ENCODE peak calls at places on chromosomes 16 and 17, in five cellular contexts. S, C, A, Z and F are unnamed samples.

GRCh38 chr17:31568140-31568938 is 176.9 kb downstream of the RAB11FIP4 start:
- DNase-seq in S (no peak), A (peak), Z (no peak), C (no peak), F (no peak)

GRCh38 chr17:61528171-61528570 is 62.8 kb downstream of the NACA2 start:
- DNase-seq in S (no peak), A (no peak), Z (no peak), C (no peak), F (no peak)

GRCh38 chr16:65414284-65414984 is 292.6 kb upstream of the CDH11 start:
- DNase-seq in C (no peak), Z (no peak), S (no peak), A (no peak), F (no peak)

GRCh38 chr16:46908540-46909372 is 24.6 kb downstream of the GPT2 start:
- DNase-seq in S (peak), Z (peak), C (peak), A (no peak), F (no peak)

GRCh38 chr17:73166731-73167581 is 2.1 kb downstream of the SSTR2 start:
- DNase-seq in C (no peak), Z (no peak), S (no peak), A (no peak), F (no peak)

GRCh38 chr17:42992872-42993271 is 5.3 kb upstream of the RPL27 start:
- DNase-seq in C (no peak), S (no peak), A (no peak), Z (no peak), F (no peak)

GRCh38 chr17:491086-492014 is 138.7 kb upstream of the RPH3AL start:
- DNase-seq in Z (peak), C (peak), S (peak), A (no peak), F (no peak)

GRCh38 chr16:64211306-64211705 is 910.6 kb downstream of the CDH11 start:
- DNase-seq in A (no peak), Z (no peak), C (no peak), S (no peak), F (no peak)

GRCh38 chr16:23564964-23565363 is 7.4 kb downstream of the UBFD1 start:
- DNase-seq in A (no peak), C (no peak), Z (no peak), S (no peak), F (no peak)

GRCh38 chr17:73600103-73600871 is 44.0 kb downstream of the SDK2 start:
- DNase-seq in C (no peak), S (no peak), A (no peak), Z (no peak), F (no peak)

GRCh38 chr17:7177210-7177953 is 1.8 kb downstream of the ASGR1 start:
- DNase-seq in C (peak), Z (peak), A (peak), S (peak), F (peak)

GRCh38 chr16:69890114-69890890 is 60.8 kb upstream of the CLEC18A start:
- DNase-seq in A (no peak), S (peak), Z (no peak), C (peak), F (no peak)

GRCh38 chr17:64149196-64149595 is 19.3 kb upstream of the ERN1 start:
- DNase-seq in C (no peak), Z (no peak), A (no peak), S (no peak), F (no peak)

GRCh38 chr16:17423195-17423594 is 47.6 kb downstream of the XYLT1 start:
- DNase-seq in S (no peak), A (no peak), Z (no peak), C (no peak), F (peak)

GRCh38 chr16:53768167-53768566 is 64.2 kb downstream of the FTO start:
- DNase-seq in Z (no peak), C (no peak), A (no peak), S (no peak), F (no peak)

GRCh38 chr17:67637901-67638641 is 79.7 kb upstream of the NOL11 start:
- DNase-seq in Z (no peak), A (no peak), C (no peak), S (no peak), F (no peak)

GRCh38 chr16:51151435-51151950 is 423 bp upstream of the SALL1 start:
- DNase-seq in A (peak), S (peak), C (peak), Z (peak), F (no peak)

GRCh38 chr17:48641541-48642058 is 15.4 kb upstream of the HOXB9 start:
- DNase-seq in Z (no peak), S (no peak), A (no peak), C (no peak), F (no peak)

GRCh38 chr16:52812945-52813556 is 239.6 kb downstream of the CHD9NB start:
- DNase-seq in A (no peak), S (no peak), C (no peak), Z (peak), F (no peak)

GRCh38 chr17:62626719-62627218 is 701 bp upstream of the MRC2 start:
- DNase-seq in S (peak), Z (peak), C (peak), A (no peak), F (no peak)

GRCh38 chr16:78926723-78927200 is 673.8 kb downstream of the MAF start:
- DNase-seq in C (no peak), A (no peak), S (no peak), Z (no peak), F (no peak)

GRCh38 chr16:78919852-78920251 is 680.7 kb downstream of the MAF start:
- DNase-seq in A (no peak), S (no peak), Z (no peak), C (no peak), F (no peak)

GRCh38 chr16:78929798-78930197 is 670.7 kb downstream of the MAF start:
- DNase-seq in S (no peak), A (no peak), Z (no peak), C (no peak), F (no peak)

GRCh38 chr16:78930561-78930960 is 670.0 kb downstream of the MAF start:
- DNase-seq in Z (no peak), S (no peak), A (no peak), C (no peak), F (no peak)

DNA sequence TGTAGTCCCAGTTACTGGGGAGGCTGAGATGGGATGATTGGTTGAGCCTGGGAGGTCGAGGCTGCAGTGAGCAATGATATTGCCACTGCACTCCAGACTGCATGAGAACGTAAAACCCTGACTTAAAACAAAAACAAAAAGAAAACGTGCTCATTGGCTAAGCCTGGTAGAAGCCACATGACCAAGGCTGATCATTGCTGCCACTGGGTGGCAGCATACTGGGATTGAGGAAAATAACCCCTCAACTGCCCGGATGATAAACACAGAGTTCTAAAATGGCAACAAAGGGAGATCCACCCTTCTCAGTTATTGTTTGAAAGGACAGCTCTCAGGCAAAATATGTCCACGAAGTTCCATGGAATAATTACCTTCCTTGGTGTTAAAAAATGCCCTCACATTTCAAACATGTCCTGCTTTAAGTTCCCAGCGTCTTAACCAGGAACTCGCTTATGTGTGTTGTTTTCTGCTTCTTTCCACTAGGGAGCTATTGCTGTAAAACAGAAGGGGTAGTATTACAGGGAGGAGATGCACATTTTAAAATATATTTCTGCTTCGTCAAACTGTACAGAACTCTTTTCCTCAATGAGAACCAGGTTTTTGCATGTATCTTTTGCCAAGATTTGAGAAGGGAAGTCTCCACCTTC is 675.3 kb downstream of the MAF start:
- DNase-seq in S (no peak), A (peak), C (peak), Z (peak), F (no peak)
- TF ChIP-seq CTCF in S (peak), A (peak), C (peak), Z (peak), F (peak)

GRCh38 chr17:59367657-59368045 is 36.2 kb downstream of the YPEL2 start:
- DNase-seq in Z (no peak), A (no peak), C (no peak), S (no peak), F (no peak)

GRCh38 chr17:59365383-59365981 is 34.0 kb downstream of the YPEL2 start:
- DNase-seq in C (peak), A (no peak), S (no peak), Z (no peak), F (no peak)

GRCh38 chr17:59366773-59367656 is 35.6 kb downstream of the YPEL2 start:
- DNase-seq in C (no peak), S (no peak), A (peak), Z (no peak), F (no peak)

GRCh38 chr17:59368218-59368857 is 36.9 kb downstream of the YPEL2 start:
- DNase-seq in S (no peak), C (no peak), A (no peak), Z (no peak), F (no peak)

DNA sequence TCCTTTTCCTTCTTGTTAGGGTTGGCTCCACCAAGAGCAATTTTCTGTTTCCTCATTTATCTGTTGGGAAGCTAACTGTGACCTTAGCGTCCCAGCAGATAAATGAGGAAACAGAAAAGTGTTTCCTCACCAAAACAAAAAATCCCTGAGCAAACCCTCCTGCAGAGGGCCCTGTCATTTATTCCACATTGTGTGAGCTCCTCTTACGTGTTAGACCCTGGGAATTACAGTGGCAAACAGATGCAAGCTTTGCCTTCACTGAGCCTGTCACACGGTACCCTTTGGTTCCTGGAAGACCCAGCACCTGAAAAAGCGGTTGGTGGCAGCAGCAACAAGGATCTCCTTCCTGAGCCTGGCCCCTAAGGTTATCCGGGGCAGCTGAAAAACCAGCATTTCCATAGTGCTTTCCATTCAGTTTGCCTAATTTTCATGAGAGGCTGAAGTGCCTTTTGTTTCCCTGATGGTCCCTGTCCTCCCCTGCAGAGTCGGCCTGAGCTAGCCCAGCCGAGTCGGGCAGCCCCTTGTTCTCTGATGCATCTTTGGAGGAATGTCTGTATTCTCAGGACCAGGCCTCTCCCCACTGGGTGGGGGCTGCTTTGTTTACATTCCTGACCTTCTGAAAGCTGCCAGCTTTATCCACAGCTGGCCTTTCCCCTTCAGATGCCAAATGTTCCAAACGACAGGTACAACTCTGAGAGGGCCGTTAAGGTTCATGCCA is 34.7 kb downstream of the YPEL2 start:
- DNase-seq in A (peak), C (peak), Z (no peak), S (no peak), F (no peak)
- TF ChIP-seq CTCF in A (no peak), C (no peak), Z (no peak), S (no peak), F (peak)

GRCh38 chr17:30296499-30297038 is 4.8 kb upstream of the BLMH start:
- DNase-seq in A (no peak), C (no peak), Z (no peak), S (no peak), F (no peak)

GRCh38 chr17:30302241-30302640 is 10.5 kb upstream of the BLMH start:
- DNase-seq in A (no peak), Z (no peak), S (no peak), C (no peak), F (no peak)

GRCh38 chr17:30300803-30301202 is 9.1 kb upstream of the BLMH start:
- DNase-seq in A (no peak), C (no peak), Z (no peak), S (no peak), F (no peak)

GRCh38 chr17:30297715-30298114 is 6.0 kb upstream of the BLMH start:
- DNase-seq in C (no peak), A (no peak), S (no peak), Z (no peak), F (no peak)

GRCh38 chr17:30299000-30299399 is 7.3 kb upstream of the BLMH start:
- DNase-seq in S (no peak), C (no peak), Z (peak), A (no peak), F (no peak)
- TF ChIP-seq CTCF in S (peak), C (no peak), Z (peak), A (peak), F (peak)

GRCh38 chr17:38674013-38674748 is 576 bp downstream of the EPOP start:
- DNase-seq in Z (peak), C (no peak), S (no peak), A (no peak), F (no peak)
- TF ChIP-seq CTCF in Z (peak), C (no peak), S (peak), A (no peak), F (peak)

GRCh38 chr17:19260958-19261357 is 23.8 kb downstream of the EPN2 start:
- DNase-seq in Z (peak), C (no peak), S (no peak), A (no peak), F (no peak)
- TF ChIP-seq CTCF in Z (no peak), C (no peak), S (peak), A (no peak), F (peak)

DNA sequence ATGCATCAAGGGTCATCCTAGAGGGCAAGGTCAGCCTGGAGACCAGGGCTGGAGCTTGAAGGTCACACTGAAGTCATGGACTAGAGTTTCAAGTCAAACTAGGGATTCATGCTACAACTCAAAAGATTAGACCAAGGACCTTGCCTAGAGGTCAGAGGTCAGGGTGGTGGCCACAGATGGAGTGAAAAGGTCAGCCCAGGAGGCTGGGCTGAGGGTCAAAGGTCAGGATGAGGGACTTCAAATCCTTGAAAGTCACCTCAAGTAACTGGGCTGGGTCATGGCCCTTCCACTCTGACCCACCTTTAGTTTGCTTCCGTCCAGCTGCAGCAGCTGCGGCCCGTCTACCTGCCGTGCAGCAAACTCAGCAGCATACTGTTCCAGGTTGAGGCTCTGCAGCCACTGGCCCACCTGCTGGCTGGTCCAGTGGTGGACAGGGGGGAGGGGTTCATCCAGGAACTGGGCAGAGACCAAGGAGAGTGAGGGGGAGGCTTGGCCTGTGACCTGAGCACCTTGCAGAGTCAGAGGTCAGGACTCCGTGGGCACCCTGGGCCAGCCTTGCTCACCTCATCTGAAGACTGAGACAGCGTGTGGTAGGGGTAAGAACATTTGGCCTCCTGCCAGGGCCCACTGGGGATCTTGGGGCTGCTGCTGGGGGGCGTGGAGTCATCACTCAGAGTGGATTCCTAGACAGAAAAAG is 16.2 kb downstream of the SAMD14 start:
- DNase-seq in A (peak), C (no peak), S (no peak), Z (no peak), F (no peak)
- TF ChIP-seq CTCF in A (no peak), C (no peak), S (no peak), Z (no peak), F (no peak)

GRCh38 chr16:56643833-56644232 is 5.4 kb downstream of the MT1A start:
- DNase-seq in C (no peak), S (no peak), A (no peak), Z (no peak), F (peak)
- TF ChIP-seq CTCF in C (no peak), S (peak), A (no peak), Z (peak), F (peak)

GRCh38 chr16:28843766-28844165 is 2.4 kb downstream of the TUFM start:
- DNase-seq in A (no peak), Z (no peak), C (no peak), S (no peak), F (no peak)

GRCh38 chr16:28846933-28847273 is 755 bp upstream of the TUFM start:
- DNase-seq in A (no peak), Z (no peak), C (no peak), S (no peak), F (no peak)

GRCh38 chr16:28845173-28846079 is 722 bp downstream of the TUFM start:
- DNase-seq in S (no peak), A (no peak), C (no peak), Z (peak), F (no peak)

GRCh38 chr16:28844226-28844885 is 1.8 kb downstream of the TUFM start:
- DNase-seq in A (no peak), S (no peak), Z (no peak), C (no peak), F (no peak)

DNA sequence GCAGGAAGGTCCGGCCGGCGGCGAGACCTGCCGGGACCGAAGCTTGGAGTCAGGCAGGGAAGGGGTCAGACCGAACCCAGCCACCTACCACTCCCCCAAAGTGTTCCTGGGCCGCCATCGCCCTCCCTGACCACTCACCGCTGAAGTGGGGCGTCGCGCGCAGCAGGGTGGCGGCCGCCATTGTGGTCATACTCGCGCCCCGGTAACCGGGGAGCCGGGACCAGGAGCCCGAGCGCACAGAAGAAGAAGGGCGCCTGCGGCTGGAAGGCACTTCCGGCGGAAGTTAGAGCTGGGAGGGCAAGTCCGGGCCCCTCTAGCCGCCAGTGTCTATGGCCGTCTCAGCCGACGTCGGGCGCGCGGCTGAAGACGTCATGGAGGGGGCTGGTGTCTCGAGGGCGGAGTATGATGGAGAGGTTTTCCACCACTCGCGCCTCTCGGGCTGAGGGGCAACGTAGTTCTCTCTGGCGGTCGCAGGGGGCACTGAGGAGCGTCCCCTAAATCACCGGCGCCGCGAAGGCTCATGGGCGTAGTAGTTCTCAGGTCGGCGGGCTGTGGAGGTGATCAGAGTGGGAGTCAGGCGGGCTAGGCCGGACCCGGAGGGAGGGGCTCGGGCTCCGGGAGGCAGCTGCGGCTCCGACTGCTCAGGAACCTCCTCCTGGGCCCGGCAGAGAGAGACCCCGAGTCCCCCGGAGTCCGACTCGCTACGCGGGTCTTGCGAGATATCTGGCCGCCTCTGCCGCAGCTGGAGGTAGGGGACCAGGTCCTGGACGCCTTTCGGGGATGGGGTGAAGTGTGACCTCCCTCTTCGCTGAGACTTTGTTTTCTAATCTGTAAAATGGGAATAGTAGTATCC is at the start of gene TUFM:
- DNase-seq in C (peak), A (peak), Z (peak), S (peak), F (peak)
- TF ChIP-seq CTCF in C (peak), A (peak), Z (peak), S (peak), F (peak)